ENCODE peak calls at places on chromosomes 11 and 22, in nine cellular contexts. L, G, J, S, A, Y, R, Z and N are unnamed samples.

GRCh38 chr11:4074266-4074665 is 20.3 kb upstream of the RRM1 start:
- DNase-seq in Z (no peak), G (no peak), R (no peak), J (no peak), A (no peak), L (no peak), S (no peak), Y (no peak), N (no peak)

GRCh38 chr11:65899356-65900124 is 648 bp downstream of the FOSL1 start:
- DNase-seq in Y (peak), Z (peak), J (peak), G (no peak), L (no peak), S (peak), A (no peak), R (no peak), N (peak)

GRCh38 chr11:124551189-124551588 is 7.7 kb upstream of the OR8B12 start:
- DNase-seq in S (no peak), Z (no peak), R (no peak), J (no peak), G (no peak), A (no peak), L (no peak), Y (no peak), N (no peak)

GRCh38 chr22:43168416-43169309 is 17.3 kb downstream of the TSPO start:
- DNase-seq in A (no peak), Z (no peak), Y (no peak), J (no peak), G (no peak), S (peak), L (peak), R (no peak), N (no peak)

GRCh38 chr11:107272561-107272960 is 185.1 kb downstream of the CWF19L2 start:
- DNase-seq in Y (no peak), G (no peak), L (no peak), J (no peak), Z (no peak), R (no peak), A (no peak), S (no peak), N (no peak)

GRCh38 chr22:41846268-41847002 is 13.5 kb downstream of the SREBF2 start:
- DNase-seq in R (no peak), Y (no peak), J (no peak), A (no peak), G (no peak), L (no peak), S (no peak), Z (no peak), N (no peak)

GRCh38 chr11:16086229-16086628 is 270.1 kb downstream of the SOX6 start:
- DNase-seq in R (no peak), L (no peak), A (no peak), J (no peak), Y (no peak), S (no peak), G (no peak), Z (no peak), N (no peak)

GRCh38 chr11:15770798-15771414 is 585.4 kb downstream of the SOX6 start:
- DNase-seq in R (no peak), J (peak), G (no peak), Z (no peak), Y (peak), A (no peak), S (peak), L (no peak), N (no peak)

GRCh38 chr11:29435421-29435820 is 581.4 kb downstream of the KCNA4 start:
- DNase-seq in L (no peak), G (no peak), Y (no peak), A (no peak), S (peak), Z (no peak), J (no peak), R (no peak), N (no peak)

GRCh38 chr11:57763568-57763967 is 2.0 kb downstream of the CTNND1 start:
- DNase-seq in S (peak), R (no peak), Y (peak), A (no peak), L (no peak), G (no peak), Z (no peak), J (no peak), N (no peak)

GRCh38 chr11:59266491-59266890 is 53.8 kb upstream of the MPEG1 start:
- DNase-seq in Y (no peak), S (no peak), G (no peak), L (no peak), Z (no peak), J (no peak), R (no peak), A (no peak), N (no peak)

GRCh38 chr11:133386852-133387251 is 145.4 kb downstream of the OPCML start:
- DNase-seq in R (no peak), G (no peak), Y (no peak), Z (no peak), L (no peak), A (no peak), S (no peak), J (no peak), N (no peak)

GRCh38 chr11:35364101-35364780 is 55.1 kb downstream of the SLC1A2 start:
- DNase-seq in R (peak), L (peak), Z (peak), G (no peak), J (no peak), S (peak), Y (no peak), A (no peak), N (no peak)

GRCh38 chr11:84871116-84871515 is 756.0 kb downstream of the DLG2 start:
- DNase-seq in A (no peak), L (no peak), S (no peak), Z (no peak), G (no peak), R (no peak), J (no peak), Y (no peak), N (no peak)

GRCh38 chr11:111777094-111778046 is 11.2 kb upstream of the PPP2R1B start:
- DNase-seq in Z (no peak), S (peak), A (peak), J (peak), R (no peak), Y (peak), G (no peak), L (no peak), N (no peak)

GRCh38 chr11:69055598-69056516 is 7.1 kb downstream of the TPCN2 start:
- DNase-seq in Y (no peak), L (no peak), A (no peak), G (no peak), R (no peak), Z (peak), J (no peak), S (no peak), N (peak)

GRCh38 chr11:128765571-128766530 is 72.0 kb downstream of the FLI1 start:
- DNase-seq in G (no peak), R (no peak), L (no peak), S (peak), A (no peak), Y (no peak), J (no peak), Z (no peak), N (no peak)

GRCh38 chr11:44600739-44601416 is 35.4 kb downstream of the CD82 start:
- DNase-seq in S (no peak), R (no peak), A (no peak), J (no peak), L (no peak), G (no peak), Z (no peak), Y (no peak), N (no peak)

GRCh38 chr11:82892611-82893169 is 7.5 kb downstream of the PRCP start:
- DNase-seq in R (no peak), L (no peak), Y (no peak), G (no peak), A (no peak), S (no peak), Z (no peak), J (no peak), N (no peak)

GRCh38 chr11:113554531-113554930 is 79.3 kb upstream of the DRD2 start:
- DNase-seq in J (no peak), R (no peak), Y (no peak), L (no peak), A (no peak), Z (no peak), S (no peak), G (no peak), N (no peak)

GRCh38 chr11:129972596-129972995 is 30.0 kb downstream of the PRDM10 start:
- DNase-seq in A (no peak), R (no peak), J (no peak), G (no peak), Y (no peak), Z (no peak), S (no peak), L (no peak), N (no peak)

GRCh38 chr11:11993814-11994213 is 14.6 kb downstream of the DKK3 start:
- DNase-seq in S (peak), Z (peak), L (no peak), A (no peak), J (no peak), R (no peak), Y (no peak), G (no peak), N (no peak)

GRCh38 chr11:34318111-34319037 is 39.4 kb downstream of the ABTB2 start:
- DNase-seq in R (no peak), J (no peak), Z (no peak), Y (no peak), S (peak), A (peak), L (no peak), G (no peak), N (no peak)

GRCh38 chr11:100709233-100709999 is 22.3 kb downstream of the ARHGAP42 start:
- DNase-seq in Y (no peak), R (no peak), S (no peak), A (no peak), G (no peak), J (no peak), L (no peak), Z (no peak), N (no peak)

GRCh38 chr11:15707194-15707593 is 592.5 kb downstream of the INSC start:
- DNase-seq in J (no peak), L (no peak), Y (no peak), S (no peak), G (no peak), Z (no peak), R (no peak), A (no peak), N (no peak)

GRCh38 chr11:116373107-116373506 is 399.7 kb downstream of the BUD13 start:
- DNase-seq in S (no peak), J (no peak), L (no peak), A (no peak), G (no peak), Z (no peak), Y (no peak), R (no peak), N (no peak)

GRCh38 chr11:4539603-4540219 is 5.3 kb upstream of the OR52M1 start:
- DNase-seq in R (no peak), G (peak), Z (no peak), J (peak), S (peak), A (peak), L (no peak), Y (peak), N (peak)

GRCh38 chr11:32297629-32298028 is 137.7 kb downstream of the WT1 start:
- DNase-seq in J (no peak), Y (no peak), S (peak), Z (no peak), R (peak), A (no peak), L (no peak), G (no peak), N (no peak)

GRCh38 chr11:65695459-65696241 is 16.4 kb upstream of the KAT5 start:
- DNase-seq in L (no peak), G (no peak), J (no peak), S (peak), Z (no peak), A (no peak), R (no peak), Y (no peak), N (no peak)

DNA sequence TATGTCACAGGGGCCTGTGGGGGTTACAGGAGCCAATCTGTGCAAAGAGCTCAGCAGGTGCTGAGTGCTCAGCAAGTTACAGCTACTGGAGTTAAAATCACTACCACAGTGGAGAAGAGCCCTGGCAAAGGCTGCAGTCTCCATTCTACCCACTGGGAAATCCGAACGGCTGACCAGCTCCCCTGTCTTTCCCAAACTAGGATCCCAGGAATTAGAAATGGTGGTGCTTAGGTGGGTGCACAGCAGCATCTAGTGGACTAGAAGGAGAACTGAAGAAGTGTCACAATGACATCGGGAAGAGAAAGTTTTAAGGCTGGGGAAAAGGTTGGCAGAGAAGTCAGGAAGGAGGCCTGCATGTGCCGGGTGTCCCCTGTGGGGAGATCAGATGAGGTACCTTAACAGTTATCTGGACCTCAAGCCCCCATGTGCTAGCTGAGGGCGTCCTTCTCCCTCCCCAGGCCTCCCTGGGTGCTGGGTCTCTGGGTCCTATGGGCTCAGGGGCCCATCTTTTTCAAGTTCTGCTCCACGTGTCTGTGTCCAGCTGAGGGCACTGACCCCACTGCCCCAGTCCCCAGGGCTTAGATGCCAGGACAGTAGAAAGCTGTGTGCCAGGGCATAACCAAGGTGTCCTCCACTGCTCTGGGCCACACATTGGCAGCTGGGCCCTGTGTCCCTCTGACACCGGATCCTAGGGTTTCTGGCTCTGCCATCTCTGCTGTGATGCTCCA is 1.9 kb downstream of the PIWIL3 start:
- DNase-seq in J (no peak), R (peak), S (peak), G (peak), Y (peak), Z (no peak), L (no peak), A (no peak), N (no peak)
- TF ChIP-seq CTCF in J (no peak), R (peak), S (peak), G (peak), Y (peak), Z (no peak), L (peak), A (peak), N (no peak)

GRCh38 chr11:64225608-64226506 is at the start of the genes NUDT22 and TRPT1:
- DNase-seq in A (no peak), L (no peak), J (peak), G (peak), R (no peak), Y (peak), Z (peak), S (peak), N (peak)

GRCh38 chr11:64224891-64225607 is 937 bp downstream of the TRPT1 start:
- DNase-seq in S (no peak), J (no peak), A (no peak), R (no peak), G (no peak), Y (no peak), L (no peak), Z (peak), N (no peak)

GRCh38 chr11:64227405-64227956 is 1.4 kb downstream of the NUDT22 start:
- DNase-seq in Y (no peak), A (no peak), G (no peak), Z (peak), L (no peak), S (no peak), R (no peak), J (no peak), N (no peak)

GRCh38 chr11:64224151-64224890 is 1.7 kb downstream of the TRPT1 start:
- DNase-seq in L (no peak), A (no peak), J (no peak), S (no peak), Z (peak), R (no peak), Y (no peak), G (no peak), N (no peak)

DNA sequence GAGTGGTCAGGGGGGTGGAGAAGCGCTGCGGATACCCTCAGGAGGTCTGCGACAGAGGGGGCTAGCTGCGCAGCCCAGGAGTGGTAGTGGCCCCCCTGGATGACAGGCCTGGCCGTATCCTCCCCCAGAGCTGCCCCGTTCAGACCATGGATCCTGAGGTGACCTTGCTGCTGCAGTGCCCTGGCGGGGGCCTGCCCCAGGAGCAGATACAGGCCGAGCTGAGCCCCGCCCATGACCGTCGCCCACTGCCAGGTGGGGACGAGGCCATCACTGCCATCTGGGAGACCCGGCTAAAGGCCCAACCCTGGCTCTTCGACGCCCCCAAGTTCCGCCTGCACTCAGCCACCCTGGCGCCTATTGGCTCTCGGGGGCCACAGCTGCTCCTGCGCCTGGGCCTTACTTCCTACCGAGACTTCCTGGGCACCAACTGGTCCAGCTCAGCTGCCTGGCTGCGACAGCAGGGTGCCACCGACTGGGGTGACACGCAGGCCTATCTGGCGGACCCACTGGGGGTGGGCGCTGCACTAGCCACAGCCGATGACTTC is 505 bp downstream of the NUDT22 start:
- DNase-seq in A (no peak), L (no peak), Z (peak), R (no peak), S (no peak), G (no peak), J (no peak), Y (no peak), N (peak)
- TF ChIP-seq CTCF in A (no peak), L (no peak), Z (no peak), R (no peak), S (no peak), G (no peak), J (no peak), Y (no peak), N (no peak)

GRCh38 chr22:38202437-38203089 is 769 bp downstream of the MAFF start:
- DNase-seq in R (no peak), A (no peak), S (peak), G (peak), J (peak), L (no peak), Y (peak), Z (peak), N (peak)
- TF ChIP-seq CTCF in R (no peak), A (no peak), S (no peak), G (peak), J (no peak), L (no peak), Y (no peak), Z (no peak), N (no peak)

GRCh38 chr22:22879675-22880029 is 8.0 kb upstream of the IGLL5 start:
- DNase-seq in S (no peak), G (no peak), Z (no peak), J (no peak), Y (no peak), R (no peak), L (no peak), A (no peak), N (no peak)

GRCh38 chr22:22878211-22878570 is 9.4 kb upstream of the IGLL5 start:
- DNase-seq in R (no peak), A (no peak), S (no peak), J (no peak), Y (no peak), Z (no peak), G (no peak), L (no peak), N (no peak)

GRCh38 chr22:22880645-22881044 is 7.0 kb upstream of the IGLL5 start:
- DNase-seq in Z (no peak), L (no peak), S (no peak), R (no peak), Y (no peak), J (no peak), G (no peak), A (no peak), N (no peak)

GRCh38 chr22:22877523-22878210 is 9.9 kb upstream of the IGLL5 start:
- DNase-seq in A (no peak), J (peak), Y (no peak), G (peak), R (peak), Z (no peak), S (peak), L (no peak), N (peak)

GRCh38 chr22:22878801-22879674 is 8.6 kb upstream of the IGLL5 start:
- DNase-seq in Z (no peak), J (no peak), L (no peak), A (no peak), S (no peak), Y (no peak), R (no peak), G (no peak), N (no peak)
- TF ChIP-seq CTCF in Z (no peak), J (no peak), L (no peak), A (peak), S (no peak), Y (no peak), R (peak), G (peak), N (no peak)

GRCh38 chr11:87300640-87301381 is 263.1 kb downstream of the TMEM135 start:
- DNase-seq in G (no peak), L (no peak), A (no peak), R (no peak), Y (no peak), Z (no peak), S (no peak), J (no peak), N (no peak)
- TF ChIP-seq CTCF in G (no peak), L (no peak), A (no peak), R (no peak), Y (no peak), Z (no peak), S (no peak), J (no peak), N (no peak)

GRCh38 chr11:78901831-78902230 is 327.2 kb upstream of the NARS2 start:
- DNase-seq in G (no peak), R (no peak), S (no peak), A (no peak), Y (no peak), Z (no peak), L (no peak), J (no peak), N (no peak)

GRCh38 chr11:78905756-78906155 is 331.1 kb upstream of the NARS2 start:
- DNase-seq in Z (no peak), J (no peak), G (no peak), A (no peak), S (no peak), R (no peak), Y (no peak), L (no peak), N (no peak)

GRCh38 chr11:78898376-78898775 is 323.7 kb upstream of the NARS2 start:
- DNase-seq in G (no peak), A (no peak), R (no peak), Y (no peak), S (no peak), J (no peak), Z (no peak), L (no peak), N (no peak)

GRCh38 chr11:78907636-78908035 is 333.0 kb upstream of the NARS2 start:
- DNase-seq in G (no peak), Z (no peak), S (no peak), Y (no peak), L (no peak), J (no peak), R (no peak), A (no peak), N (no peak)

GRCh38 chr11:78902771-78903507 is 328.3 kb upstream of the NARS2 start:
- DNase-seq in Z (no peak), R (no peak), S (no peak), Y (no peak), L (no peak), J (no peak), G (no peak), A (no peak), N (no peak)
- TF ChIP-seq CTCF in Z (no peak), R (no peak), S (no peak), Y (no peak), L (no peak), J (no peak), G (no peak), A (no peak), N (no peak)

GRCh38 chr11:61769169-61769920 is 16.9 kb downstream of the MYRF start:
- DNase-seq in L (no peak), J (no peak), S (peak), G (peak), A (no peak), R (no peak), Z (no peak), Y (peak), N (no peak)
- TF ChIP-seq CTCF in L (peak), J (no peak), S (peak), G (peak), A (no peak), R (peak), Z (no peak), Y (peak), N (no peak)

DNA sequence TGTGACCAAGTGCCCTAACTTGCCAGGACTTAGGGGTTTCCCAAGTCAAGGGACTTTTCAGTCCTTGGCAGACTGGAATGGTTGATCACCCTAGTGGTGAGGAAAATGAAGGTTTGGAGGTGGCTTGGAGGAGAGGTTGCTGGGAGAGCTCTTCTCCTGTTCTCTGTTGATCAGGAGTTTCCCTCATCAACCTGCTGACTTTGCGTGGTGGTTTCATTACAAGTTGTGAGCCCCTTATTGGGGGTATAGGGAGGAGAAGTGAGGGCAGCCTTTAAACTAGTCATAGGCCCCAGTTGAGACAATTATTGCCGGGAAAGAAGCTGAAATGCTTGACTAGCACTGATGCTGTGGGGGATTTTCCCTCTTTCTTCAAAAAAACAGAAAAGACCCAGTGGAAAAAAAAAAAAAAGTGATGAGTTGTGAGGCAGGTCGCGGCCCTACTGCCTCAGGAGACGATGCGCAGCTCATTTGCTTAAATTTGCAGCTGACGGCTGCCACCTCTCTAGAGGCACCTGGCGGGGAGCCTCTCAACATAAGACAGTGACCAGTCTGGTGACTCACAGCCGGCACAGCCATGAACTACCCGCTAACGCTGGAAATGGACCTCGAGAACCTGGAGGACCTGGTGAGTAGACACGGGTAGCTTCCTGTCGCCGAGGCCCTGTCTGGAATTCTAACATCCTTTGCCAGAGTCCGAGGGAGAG is at the start of gene CXCR5:
- DNase-seq in Y (no peak), G (no peak), R (no peak), A (no peak), S (no peak), L (no peak), J (no peak), Z (no peak), N (no peak)
- TF ChIP-seq CTCF in Y (no peak), G (no peak), R (no peak), A (no peak), S (no peak), L (no peak), J (no peak), Z (no peak), N (no peak)